ENCODE peak calls at places on chromosomes 12 and 14, in nine cellular contexts. Q is heart left ventricle, T is osteoblast, S is right cardiac atrium, F is hepatocyte, A is cardiac muscle cell, B is uterus, U is pancreas, C is psoas muscle. M is an unnamed sample.
A peak's percentile ranks its signal among the peaks of the same experiment; 100 is the strongest.

GRCh38 chr14:68628605-68629310 is 164.1 kb downstream of the ZFP36L1 start:
- DNase-seq in B (no peak), F (peak; percentile 64), T (no peak), S (peak; percentile 44), A (no peak), U (peak; percentile 75), Q (no peak), C (no peak), M (peak; percentile 30)

GRCh38 chr14:30005114-30005698 is 77.6 kb upstream of the PRKD1 start:
- DNase-seq in B (no peak), T (peak; percentile 65), F (peak; percentile 68), S (no peak), A (peak; percentile 86), U (no peak), Q (no peak), C (no peak), M (no peak)

GRCh38 chr14:68373124-68373646 is 419.7 kb downstream of the ZFP36L1 start:
- DNase-seq in Q (no peak), T (no peak), U (no peak), B (no peak), S (no peak), F (no peak), C (no peak), A (no peak), M (no peak)

GRCh38 chr14:91890291-91890749 is 23.0 kb upstream of the TC2N start:
- DNase-seq in C (no peak), A (peak; percentile 50), F (no peak), T (no peak), B (no peak), Q (peak; percentile 45), S (peak; percentile 71), U (peak; percentile 63), M (no peak)

GRCh38 chr14:64191756-64192155 is 102.4 kb downstream of the ESR2 start:
- DNase-seq in Q (no peak), B (no peak), T (peak; percentile 85), U (no peak), S (no peak), C (no peak), F (no peak), A (peak; percentile 68), M (no peak)

GRCh38 chr14:85675957-85676356 is 146.0 kb downstream of the FLRT2 start:
- DNase-seq in T (no peak), Q (no peak), A (no peak), S (no peak), F (no peak), B (no peak), U (no peak), C (no peak), M (no peak)

GRCh38 chr12:123941485-123942276 is 30.9 kb downstream of the CCDC92 start:
- DNase-seq in F (no peak), T (no peak), U (no peak), Q (no peak), S (no peak), B (no peak), C (no peak), A (peak; percentile 13), M (no peak)

GRCh38 chr14:78737606-78738005 is 567.4 kb downstream of the NRXN3 start:
- DNase-seq in T (no peak), U (no peak), Q (no peak), A (no peak), S (no peak), F (no peak), B (no peak), C (no peak), M (no peak)

GRCh38 chr14:104923596-104924420 is 871 bp upstream of the PLD4 start:
- DNase-seq in B (no peak), F (no peak), S (no peak), T (peak; percentile 23), U (no peak), A (no peak), Q (no peak), C (no peak), M (no peak)

GRCh38 chr14:104919993-104920315 is 4.7 kb upstream of the PLD4 start:
- DNase-seq in T (no peak), U (no peak), B (no peak), S (no peak), Q (no peak), F (no peak), C (no peak), A (no peak), M (no peak)

GRCh38 chr14:104912053-104912452 is 12.6 kb upstream of the PLD4 start:
- DNase-seq in F (no peak), U (no peak), Q (no peak), B (no peak), A (no peak), S (no peak), T (no peak), C (no peak), M (no peak)

GRCh38 chr14:104913413-104913812 is 11.3 kb upstream of the PLD4 start:
- DNase-seq in T (no peak), A (no peak), F (no peak), C (no peak), S (no peak), Q (no peak), B (no peak), U (no peak), M (no peak)

GRCh38 chr14:104917992-104918391 is 6.7 kb upstream of the PLD4 start:
- DNase-seq in Q (no peak), A (no peak), U (no peak), C (no peak), B (no peak), S (no peak), T (no peak), F (no peak), M (no peak)
- H3K27ac ChIP-seq in Q (no peak overlapping the region), A (no peak overlapping the region), U (no peak overlapping the region), C (no peak overlapping the region), B (no peak overlapping the region), S (no peak overlapping the region), T (no peak overlapping the region), F (no peak overlapping the region), M (no peak overlapping the region)

DNA sequence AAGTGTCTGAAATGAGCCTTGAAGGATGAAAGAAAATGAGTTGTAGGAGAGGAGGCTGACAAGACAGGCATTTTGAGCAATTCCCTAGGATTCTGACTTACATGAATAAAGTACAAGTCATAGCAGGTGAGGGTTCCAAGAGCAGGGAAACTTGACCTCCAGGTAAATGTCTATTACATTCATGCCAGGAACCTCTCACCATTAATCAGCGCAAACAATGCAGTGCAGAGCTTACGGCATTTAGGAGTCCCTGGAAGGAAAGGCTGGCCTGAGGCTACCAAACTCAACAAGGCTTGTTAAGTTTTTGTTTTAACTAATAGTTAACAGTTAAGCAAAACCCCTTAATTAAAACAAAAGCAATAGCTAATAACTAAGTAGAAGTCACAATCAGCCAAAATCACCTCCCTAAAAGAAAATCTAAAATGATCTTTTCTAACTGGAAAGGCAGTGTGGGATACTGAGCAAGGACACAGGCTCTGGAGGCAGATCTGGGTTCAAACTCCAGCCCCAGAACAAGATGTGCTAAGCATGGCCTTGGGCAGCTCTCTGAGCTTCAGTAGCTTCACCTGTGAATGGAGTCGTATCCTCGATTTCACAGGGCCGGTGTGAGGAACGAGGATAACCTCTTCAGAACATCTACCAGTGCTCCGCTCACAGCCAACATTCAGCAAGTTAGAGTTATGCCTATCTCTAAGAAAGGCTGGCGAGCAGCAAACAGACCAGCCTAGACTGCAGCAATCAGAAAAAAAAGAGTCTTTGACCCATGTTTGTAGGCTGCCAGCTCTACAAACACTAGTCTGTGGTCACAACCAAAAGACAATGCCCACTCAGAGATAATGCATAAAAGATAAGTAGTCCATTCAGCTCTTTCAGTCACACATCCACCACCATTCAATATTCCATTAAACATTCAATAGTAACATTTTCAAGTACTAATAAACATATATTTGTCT is 16.9 kb downstream of the PPTC7 start:
- DNase-seq in C (no peak), S (no peak), T (no peak), B (no peak), U (no peak), A (no peak), Q (no peak), F (no peak), M (no peak)
- H3K27ac ChIP-seq in C (peak overlapping the region; percentile 85), S (peak overlapping the region; percentile 36), T (no peak overlapping the region), B (peak overlapping the region; percentile 78), U (no peak overlapping the region), A (peak overlapping the region; percentile 77), Q (no peak overlapping the region), F (peak overlapping the region; percentile 29), M (peak overlapping the region; percentile 29)

GRCh38 chr12:122743895-122744525 is 8.6 kb upstream of the DENR start:
- DNase-seq in U (no peak), Q (no peak), S (no peak), B (no peak), F (no peak), C (no peak), A (no peak), T (no peak), M (no peak)

GRCh38 chr12:122738561-122738960 is 7.9 kb upstream of the HCAR1 start:
- DNase-seq in Q (no peak), T (no peak), B (no peak), F (no peak), S (no peak), A (peak; percentile 38), U (no peak), C (no peak), M (no peak)

DNA sequence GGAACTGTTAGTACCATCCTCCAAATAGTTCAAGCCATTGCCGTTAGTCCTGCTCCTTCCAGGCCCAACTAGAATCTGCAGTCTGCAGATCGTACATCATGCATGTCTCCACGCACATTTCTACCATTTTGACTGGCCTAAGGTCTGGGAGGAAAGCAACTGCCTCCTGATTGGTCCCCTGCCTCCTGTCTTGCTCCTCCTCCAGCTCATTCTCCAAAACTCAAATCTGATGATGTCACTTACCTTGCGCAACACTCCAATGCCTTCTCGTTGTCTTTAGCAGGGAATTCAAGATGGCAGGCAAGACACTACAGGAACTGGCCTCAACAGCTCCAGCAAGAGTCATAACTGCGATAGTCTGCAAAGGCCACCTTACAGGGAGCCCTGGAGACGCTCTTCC is 9.7 kb upstream of the HCAR1 start:
- DNase-seq in A (peak; percentile 9), U (no peak), B (no peak), S (no peak), C (no peak), Q (no peak), F (no peak), T (no peak), M (no peak)
- H3K27ac ChIP-seq in A (no peak overlapping the region), U (no peak overlapping the region), B (no peak overlapping the region), S (no peak overlapping the region), C (no peak overlapping the region), Q (no peak overlapping the region), F (no peak overlapping the region), T (no peak overlapping the region), M (no peak overlapping the region)

GRCh38 chr12:104686196-104686595 is 229.4 kb downstream of the CHST11 start:
- DNase-seq in A (no peak), B (no peak), T (no peak), S (no peak), F (no peak), Q (no peak), C (no peak), U (no peak), M (no peak)

GRCh38 chr12:104691661-104692334 is 235.1 kb downstream of the CHST11 start:
- DNase-seq in Q (no peak), S (no peak), C (no peak), F (no peak), B (no peak), A (no peak), U (no peak), T (no peak), M (no peak)

GRCh38 chr12:104689630-104690029 is 232.9 kb downstream of the CHST11 start:
- DNase-seq in A (no peak), F (no peak), S (no peak), C (no peak), U (no peak), B (no peak), T (no peak), Q (no peak), M (no peak)

GRCh38 chr12:104684884-104685283 is 228.1 kb downstream of the CHST11 start:
- DNase-seq in A (peak; percentile 83), C (no peak), U (no peak), B (no peak), Q (no peak), S (no peak), F (no peak), T (no peak), M (no peak)

DNA sequence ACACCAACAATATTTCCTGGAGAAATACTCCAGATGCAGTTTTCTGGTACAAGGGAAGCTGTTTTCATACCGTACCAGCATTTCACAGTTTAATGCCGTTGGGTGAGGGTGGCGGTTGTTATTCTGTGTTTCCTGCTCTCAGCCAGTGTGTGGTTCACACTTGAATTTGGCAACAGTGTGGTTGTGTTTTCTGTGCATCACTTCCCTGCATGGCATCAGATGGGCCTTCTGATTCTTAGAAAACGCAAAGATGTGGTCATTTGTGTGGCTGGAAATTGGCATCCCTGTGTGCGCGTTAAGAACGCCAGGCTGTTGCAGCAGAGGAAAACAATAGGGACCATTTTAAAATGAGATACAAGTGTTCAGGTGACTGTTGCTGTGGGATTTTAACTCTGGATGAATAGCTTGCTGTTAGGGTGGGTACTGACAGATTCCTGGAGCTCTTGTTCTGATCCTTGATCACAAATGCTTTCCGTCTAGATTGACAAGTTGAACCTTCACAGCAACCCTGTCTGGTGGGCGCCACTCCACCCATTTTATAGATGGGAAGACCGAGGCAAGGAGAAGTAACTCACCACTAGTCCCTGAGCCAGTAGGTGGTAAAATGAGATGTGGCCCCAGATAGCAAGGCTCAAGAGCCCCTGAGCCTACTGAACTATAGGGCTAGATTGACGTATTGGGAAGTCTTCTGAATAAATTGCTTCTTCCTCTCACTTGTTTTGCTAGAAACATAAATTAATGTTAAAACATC is 231.2 kb downstream of the CHST11 start:
- DNase-seq in C (no peak), S (no peak), U (no peak), Q (no peak), F (no peak), A (no peak), T (no peak), B (no peak), M (peak; percentile 18)
- H3K27ac ChIP-seq in C (no peak overlapping the region), S (no peak overlapping the region), U (no peak overlapping the region), Q (no peak overlapping the region), F (no peak overlapping the region), A (no peak overlapping the region), T (no peak overlapping the region), B (no peak overlapping the region), M (no peak overlapping the region)

M was measured in effector memory CD4-positive, alpha-beta T cell.